ENCODE peak calls at places on chromosomes 6 and 20, in nine cellular contexts. X, Y, O, Z, W, P, E, H and K are unnamed samples.

GRCh38 chr20:46137816-46138215 is 19.7 kb downstream of the CD40 start:
- DNase-seq in W (no peak), Z (no peak), H (no peak), Y (no peak), X (no peak), E (no peak), P (no peak), O (no peak), K (no peak)

GRCh38 chr6:34159844-34160243 is 14.0 kb upstream of the GRM4 start:
- DNase-seq in O (no peak), E (no peak), Y (no peak), X (no peak), H (no peak), P (no peak), W (no peak), Z (no peak), K (no peak)

GRCh38 chr6:156916108-156916801 is 139.1 kb downstream of the ARID1B start:
- DNase-seq in P (no peak), W (no peak), H (no peak), X (no peak), E (no peak), Y (no peak), O (no peak), Z (no peak), K (no peak)

GRCh38 chr20:51528263-51529026 is 14.1 kb downstream of the NFATC2 start:
- DNase-seq in Z (no peak), Y (no peak), E (no peak), W (no peak), X (peak; percentile 14), H (no peak), O (no peak), P (no peak), K (no peak)

GRCh38 chr20:64001607-64002011 is 20.7 kb downstream of the PRPF6 start:
- DNase-seq in O (no peak), Z (no peak), Y (no peak), P (no peak), H (no peak), X (no peak), W (no peak), E (peak; percentile 44), K (no peak)

GRCh38 chr20:49888341-49889244 is 26.7 kb downstream of the SPATA2 start:
- DNase-seq in P (peak; percentile 58), O (peak; percentile 50), H (peak; percentile 9), Y (peak; percentile 60), X (peak; percentile 73), W (no peak), E (peak; percentile 20), Z (peak; percentile 72), K (peak; percentile 34)

GRCh38 chr6:31730631-31731086 is 1.6 kb upstream of the DDAH2 start:
- DNase-seq in W (no peak), O (no peak), X (no peak), Y (no peak), P (no peak), H (no peak), Z (no peak), E (no peak), K (no peak)

GRCh38 chr6:36615018-36615761 is 21.0 kb downstream of the SRSF3 start:
- DNase-seq in Y (no peak), X (peak; percentile 85), P (no peak), W (peak; percentile 76), O (peak; percentile 52), Z (peak; percentile 69), E (no peak), H (no peak), K (peak; percentile 65)

GRCh38 chr6:26223213-26223612 is 136.0 kb downstream of the HFE start:
- DNase-seq in O (no peak), H (no peak), X (no peak), P (no peak), Y (no peak), W (no peak), Z (no peak), E (no peak), K (peak; percentile 17)

GRCh38 chr20:3315110-3315509 is 76.1 kb upstream of the SLC4A11 start:
- DNase-seq in E (no peak), X (no peak), O (no peak), P (no peak), W (no peak), Z (no peak), Y (no peak), H (no peak), K (no peak)

GRCh38 chr20:57909763-57910331 is 200.0 kb upstream of the PMEPA1 start:
- DNase-seq in Y (no peak), Z (no peak), W (no peak), P (no peak), O (peak; percentile 33), X (no peak), H (no peak), E (no peak), K (no peak)

GRCh38 chr20:57908691-57909090 is 198.9 kb upstream of the PMEPA1 start:
- DNase-seq in O (no peak), E (no peak), Y (no peak), W (no peak), P (no peak), Z (no peak), H (no peak), X (no peak), K (no peak)

GRCh38 chr20:57905448-57905847 is 195.6 kb upstream of the PMEPA1 start:
- DNase-seq in Z (no peak), H (no peak), X (no peak), E (no peak), O (no peak), W (no peak), P (no peak), Y (no peak), K (no peak)

GRCh38 chr20:57908226-57908625 is 198.4 kb upstream of the PMEPA1 start:
- DNase-seq in X (no peak), Z (no peak), W (no peak), E (no peak), H (no peak), O (no peak), Y (no peak), P (no peak), K (no peak)

DNA sequence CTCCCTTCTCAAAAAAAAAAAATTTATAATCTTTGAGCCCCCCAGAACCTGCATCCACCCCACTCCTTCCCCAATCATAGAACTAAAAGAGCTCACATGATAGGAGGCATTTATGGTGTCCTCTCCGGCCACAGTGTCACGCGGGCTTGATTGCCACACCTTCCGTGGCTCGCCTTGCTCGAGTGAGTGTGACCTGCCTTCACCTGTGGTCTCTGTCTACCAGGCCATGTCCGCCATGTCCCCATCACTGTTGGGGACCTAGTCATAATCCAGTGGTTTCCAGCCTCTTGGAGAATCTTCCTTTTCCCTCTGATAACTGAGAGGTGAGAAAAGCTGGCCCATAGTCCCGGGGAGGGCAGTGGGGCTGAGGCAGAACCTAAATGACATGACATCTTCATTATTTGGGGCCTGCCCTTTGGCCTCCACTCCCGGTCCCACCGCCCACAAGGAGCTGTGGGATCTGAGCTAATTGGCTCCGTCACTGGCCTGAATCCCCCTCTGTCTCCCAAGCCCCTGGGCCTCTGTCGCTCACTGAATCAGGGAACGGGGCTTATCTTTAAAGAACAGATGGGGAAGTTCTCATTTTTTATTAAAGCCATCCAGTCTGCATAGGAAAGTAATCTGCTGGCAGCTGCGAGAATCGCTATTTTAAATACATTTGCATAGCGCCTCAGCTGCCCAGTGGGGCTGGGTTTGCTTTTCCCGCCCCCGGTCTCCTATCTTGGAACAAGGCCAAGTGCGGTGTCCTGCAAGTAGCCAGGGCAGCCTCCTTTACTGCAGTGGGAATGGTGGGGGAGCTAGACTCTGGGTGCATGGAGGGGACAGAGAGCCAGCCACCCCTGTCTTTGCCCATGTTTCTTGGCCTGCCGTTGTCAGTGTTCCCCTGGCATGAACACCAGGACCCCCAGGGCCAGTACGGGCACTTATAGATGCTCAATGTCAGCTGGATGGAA is 197.6 kb upstream of the PMEPA1 start:
- DNase-seq in Y (no peak), Z (no peak), X (no peak), H (no peak), E (no peak), W (no peak), O (no peak), P (no peak), K (no peak)
- H3K27me3 ChIP-seq in Y (no peaks in the 10 kb centered on the region), Z (no peaks in the 10 kb centered on the region), X (no peaks in the 10 kb centered on the region), H (peaks cover 1% of the 10 kb centered on the region), E (peaks cover 23% of the 10 kb centered on the region), W (no peaks in the 10 kb centered on the region), O (no peaks in the 10 kb centered on the region), P (peaks cover 3% of the 10 kb centered on the region), K (peaks cover 4% of the 10 kb centered on the region)

GRCh38 chr6:116827561-116828240 is 1.2 kb downstream of the GPRC6A start:
- DNase-seq in P (no peak), Z (no peak), X (no peak), H (no peak), Y (no peak), W (no peak), E (no peak), O (no peak), K (no peak)
- H3K4me3 ChIP-seq in P (no peak overlapping the region), Z (no peak overlapping the region), X (no peak overlapping the region), H (no peak overlapping the region), Y (no peak overlapping the region), W (no peak overlapping the region), E (no peak overlapping the region), O (no peak overlapping the region), K (no peak overlapping the region)

DNA sequence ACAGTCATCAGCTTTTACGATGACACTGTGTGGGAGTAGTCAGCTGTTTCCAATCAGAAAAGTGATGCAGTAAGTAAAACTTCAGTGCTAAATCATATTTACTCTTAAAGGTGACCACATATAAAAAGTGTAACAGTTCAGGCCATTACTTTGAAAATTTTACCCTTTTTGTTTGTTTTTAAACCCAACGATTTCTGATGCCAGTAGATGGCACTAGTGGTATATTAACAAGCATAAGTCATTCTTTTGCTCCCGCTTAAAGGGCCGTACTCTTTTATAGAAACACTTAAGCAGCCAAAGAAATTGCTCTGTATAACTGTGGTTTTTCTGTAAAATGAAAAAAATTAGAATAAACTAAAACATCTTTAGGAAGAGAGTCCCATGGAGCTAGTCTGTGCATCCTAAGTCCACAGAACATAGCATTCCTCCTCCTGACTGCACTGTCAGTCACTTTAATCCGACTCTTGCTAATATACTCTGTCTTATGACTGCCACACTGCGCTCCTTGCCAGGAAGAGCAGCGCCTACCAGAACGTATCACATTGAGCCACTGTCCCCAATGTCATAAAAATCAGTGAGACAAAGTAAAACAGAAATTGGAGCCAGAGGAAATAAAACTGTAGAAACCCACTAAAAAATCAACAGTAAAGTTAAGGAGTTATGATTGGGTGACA is 25.1 kb downstream of the HEBP2 start:
- DNase-seq in O (no peak), X (peak; percentile 62), E (peak; percentile 45), Z (peak; percentile 69), W (no peak), P (peak; percentile 39), H (no peak), Y (no peak), K (peak; percentile 56)
- TF ChIP-seq CTCF in O (peak; percentile 70), X (peak; percentile 36), E (peak; percentile 61), Z (peak; percentile 70), W (peak; percentile 51), P (peak; percentile 43), H (peak; percentile 69), Y (peak; percentile 65), K (peak; percentile 38)

DNA sequence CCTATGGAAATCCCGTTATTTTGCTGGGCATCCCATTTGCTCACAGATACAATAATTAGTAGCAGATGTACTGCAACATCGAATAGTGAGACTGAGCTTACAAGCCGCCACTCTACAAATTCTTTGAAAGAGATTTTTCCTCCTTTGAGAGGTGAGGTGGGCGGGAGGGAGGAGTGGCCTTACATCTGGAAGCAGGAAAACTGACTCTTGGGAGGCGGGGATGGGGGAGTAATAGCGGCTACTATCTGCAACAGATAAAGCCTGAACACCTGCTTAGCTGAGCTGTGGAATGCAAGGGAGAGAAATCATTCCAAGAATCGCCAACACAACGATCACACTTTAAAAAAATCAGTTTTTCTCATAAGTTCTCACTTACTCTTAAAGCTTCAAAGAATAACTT is 10.1 kb downstream of the GRIK2 start:
- DNase-seq in E (no peak), Z (peak; percentile 10), W (no peak), P (no peak), O (no peak), X (no peak), Y (no peak), H (no peak), K (no peak)
- H3K27me3 ChIP-seq in E (peaks cover 40% of the 10 kb centered on the region), Z (peaks cover 78% of the 10 kb centered on the region), W (peaks cover 55% of the 10 kb centered on the region), P (no peaks in the 10 kb centered on the region), O (no peaks in the 10 kb centered on the region), X (peaks cover 24% of the 10 kb centered on the region), Y (peaks cover 61% of the 10 kb centered on the region), H (peaks cover 17% of the 10 kb centered on the region), K (peaks cover 34% of the 10 kb centered on the region)